ENCODE peak calls at places on chromosomes 5 and 9, in seven cellular contexts. H, J, Z, K, E, X and F are unnamed samples.

GRCh38 chr5:115186794-115187193 is 17.1 kb upstream of the TRIM36 start:
- DNase-seq in H (no peak), J (no peak), Z (no peak), K (no peak), E (no peak), X (no peak), F (peak)

GRCh38 chr9:35267716-35268115 is 105.9 kb downstream of the UNC13B start:
- DNase-seq in H (peak), J (no peak), Z (no peak), K (no peak), E (no peak), X (no peak), F (peak)

GRCh38 chr9:7935666-7936065 is 136.1 kb upstream of the DMAC1 start:
- DNase-seq in H (no peak), J (no peak), Z (peak), K (no peak), E (no peak), X (no peak), F (no peak)

GRCh38 chr5:110048508-110048907 is 358.8 kb downstream of the MAN2A1 start:
- DNase-seq in H (no peak), J (no peak), Z (no peak), K (no peak), E (no peak), X (no peak), F (no peak)

GRCh38 chr5:982377-983237 is 26.0 kb upstream of the NKD2 start:
- DNase-seq in H (no peak), J (peak), Z (no peak), K (no peak), E (no peak), X (no peak), F (no peak)

GRCh38 chr5:78112931-78113330 is 181.6 kb downstream of the AP3B1 start:
- DNase-seq in H (no peak), J (no peak), Z (no peak), K (no peak), E (no peak), X (no peak), F (no peak)

GRCh38 chr9:84670106-84670800 is 724 bp downstream of the NTRK2 start:
- DNase-seq in H (no peak), J (no peak), Z (no peak), K (no peak), E (no peak), X (no peak), F (peak)

GRCh38 chr5:174096619-174097018 is 51.1 kb downstream of the NSG2 start:
- DNase-seq in H (no peak), J (no peak), Z (no peak), K (no peak), E (no peak), X (no peak), F (no peak)

GRCh38 chr5:107864793-107865192 is 194.1 kb upstream of the EFNA5 start:
- DNase-seq in H (no peak), J (no peak), Z (peak), K (no peak), E (no peak), X (no peak), F (no peak)

GRCh38 chr9:124190761-124191160 is 67.0 kb upstream of the NEK6 start:
- DNase-seq in H (no peak), J (no peak), Z (no peak), K (peak), E (no peak), X (no peak), F (no peak)

GRCh38 chr5:6758201-6758600 is 45.0 kb downstream of the TENT4A start:
- DNase-seq in H (no peak), J (no peak), Z (no peak), K (no peak), E (no peak), X (no peak), F (no peak)

GRCh38 chr9:749712-750111 is 91.8 kb upstream of the DMRT1 start:
- DNase-seq in H (no peak), J (no peak), Z (peak), K (no peak), E (no peak), X (peak), F (no peak)

GRCh38 chr9:5626727-5627634 is 1.9 kb upstream of the RIC1 start:
- DNase-seq in H (peak), J (no peak), Z (peak), K (no peak), E (peak), X (peak), F (peak)

GRCh38 chr5:17604951-17605350 is 968 bp downstream of the TAF11L11 start:
- DNase-seq in H (no peak), J (no peak), Z (no peak), K (no peak), E (no peak), X (no peak), F (no peak)
- H3K4me3 ChIP-seq in H (no peak), J (no peak), Z (no peak), K (no peak), E (no peak), X (no peak), F (no peak)

GRCh38 chr5:66602621-66603020 is 6.4 kb downstream of the MAST4 start:
- DNase-seq in H (no peak), J (no peak), Z (no peak), K (no peak), E (no peak), X (no peak), F (no peak)

GRCh38 chr5:66595877-66596790 is at the start of gene MAST4:
- DNase-seq in H (peak), J (peak), Z (peak), K (peak), E (peak), X (peak), F (peak)

DNA sequence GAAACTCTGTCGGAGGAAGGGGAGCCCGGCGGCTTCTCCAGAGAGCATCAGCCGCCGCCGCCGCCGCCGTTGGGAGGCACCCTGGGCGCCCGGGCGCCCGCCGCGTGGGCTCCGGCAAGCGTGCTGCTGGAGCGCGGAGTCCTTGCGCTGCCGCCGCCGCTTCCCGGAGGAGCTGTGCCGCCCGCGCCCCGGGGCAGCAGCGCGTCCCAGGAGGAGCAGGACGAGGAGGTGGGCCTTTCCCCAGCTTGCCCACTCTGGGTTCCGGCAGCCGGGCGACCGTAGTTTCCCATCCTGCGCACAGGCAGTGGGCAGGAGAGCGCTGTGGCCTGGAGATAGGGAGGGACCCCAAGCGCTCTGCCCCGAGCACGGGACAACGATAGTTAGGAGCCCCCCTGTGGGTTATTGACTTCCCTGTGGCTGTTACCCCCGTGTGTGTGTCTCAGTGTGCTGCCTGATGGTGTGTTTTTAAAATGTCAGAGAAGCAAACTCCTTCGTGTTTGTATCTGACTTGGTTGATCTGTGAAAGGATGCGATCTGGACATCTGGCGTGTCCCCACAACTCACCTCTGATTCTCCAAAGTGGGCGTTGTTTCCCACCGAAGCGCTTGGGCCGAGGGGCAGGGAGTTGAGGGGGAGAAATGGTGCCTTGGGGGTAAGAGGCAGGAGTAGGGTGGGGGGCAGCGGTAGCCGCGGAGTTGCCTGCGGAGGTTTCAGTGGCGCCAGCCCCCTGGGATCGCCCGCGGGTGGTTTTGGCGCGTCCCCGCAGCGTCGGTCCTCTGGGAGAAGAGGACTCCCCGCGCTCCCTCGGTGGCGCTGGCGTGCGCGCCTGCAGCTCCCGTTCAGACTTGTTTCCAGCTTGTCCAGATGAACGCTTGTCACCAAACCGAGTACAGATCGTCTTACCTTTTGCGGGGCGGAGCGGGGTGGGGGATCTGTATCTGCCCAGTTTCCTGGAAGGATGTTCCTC is 881 bp downstream of the MAST4 start:
- DNase-seq in H (peak), J (peak), Z (peak), K (peak), E (no peak), X (no peak), F (peak)
- TF ChIP-seq CTCF in H (no peak), J (no peak), Z (peak), K (no peak), E (no peak), X (no peak), F (peak)

DNA sequence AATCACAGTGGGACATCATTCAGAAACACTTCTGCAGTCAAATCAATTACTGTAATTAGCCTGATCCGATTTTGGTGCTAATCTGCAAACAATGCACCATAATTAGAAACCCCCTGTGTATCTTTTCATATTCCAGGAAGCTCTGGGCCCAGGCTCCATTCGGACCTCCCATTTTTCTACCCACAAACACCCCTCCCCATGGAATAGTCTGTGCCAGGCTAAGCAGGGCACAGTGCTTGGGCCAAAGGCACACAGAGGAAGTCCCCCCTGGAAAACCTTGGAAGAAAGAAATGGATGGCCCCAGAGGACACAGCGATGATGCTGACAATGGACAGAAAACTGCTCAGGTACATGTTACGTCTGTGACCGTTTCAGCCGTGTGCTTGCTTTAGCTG is 129.1 kb upstream of the PANK3 start:
- DNase-seq in H (no peak), J (no peak), Z (no peak), K (no peak), E (no peak), X (no peak), F (no peak)
- H3K4me3 ChIP-seq in H (no peak), J (no peak), Z (no peak), K (no peak), E (no peak), X (no peak), F (no peak)

DNA sequence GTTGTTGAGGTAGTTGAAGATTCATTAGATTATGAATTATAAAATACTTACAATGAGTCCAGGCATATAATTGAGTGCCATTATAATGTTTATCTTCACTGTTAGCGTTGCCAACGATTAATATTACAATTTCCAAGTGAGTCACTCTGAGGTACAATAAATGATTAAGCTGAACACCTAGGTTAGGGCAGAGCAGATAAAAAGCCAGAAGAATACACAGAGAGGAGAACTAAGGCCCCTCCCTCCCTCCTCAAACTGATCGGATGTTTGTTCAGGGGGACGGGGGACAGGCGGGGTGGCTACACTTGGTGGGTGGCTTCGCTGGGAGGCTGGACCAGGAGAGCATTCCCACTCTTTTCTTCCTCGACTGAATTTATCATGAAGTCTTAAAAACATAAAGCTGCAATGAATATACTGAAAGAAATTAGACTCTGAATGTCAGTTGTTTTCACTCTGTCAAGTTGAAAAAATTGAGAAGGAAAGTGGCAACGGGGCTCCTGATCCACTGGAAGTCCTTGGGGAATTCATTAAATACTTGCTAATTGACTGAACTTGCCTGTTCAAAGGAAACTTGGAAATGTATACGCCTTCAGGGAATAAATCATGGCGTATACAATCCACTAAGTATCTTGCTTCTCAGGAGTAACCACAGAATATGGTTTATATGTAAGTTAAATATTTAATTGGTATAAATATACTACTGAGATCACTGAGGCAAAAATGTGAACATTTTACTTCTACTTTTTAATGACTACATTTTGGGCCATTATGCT is 198.1 kb downstream of the TSSK1B start:
- DNase-seq in H (no peak), J (no peak), Z (no peak), K (no peak), E (no peak), X (no peak), F (peak)
- TF ChIP-seq CTCF in H (no peak), J (no peak), Z (no peak), K (no peak), E (no peak), X (no peak), F (no peak)

DNA sequence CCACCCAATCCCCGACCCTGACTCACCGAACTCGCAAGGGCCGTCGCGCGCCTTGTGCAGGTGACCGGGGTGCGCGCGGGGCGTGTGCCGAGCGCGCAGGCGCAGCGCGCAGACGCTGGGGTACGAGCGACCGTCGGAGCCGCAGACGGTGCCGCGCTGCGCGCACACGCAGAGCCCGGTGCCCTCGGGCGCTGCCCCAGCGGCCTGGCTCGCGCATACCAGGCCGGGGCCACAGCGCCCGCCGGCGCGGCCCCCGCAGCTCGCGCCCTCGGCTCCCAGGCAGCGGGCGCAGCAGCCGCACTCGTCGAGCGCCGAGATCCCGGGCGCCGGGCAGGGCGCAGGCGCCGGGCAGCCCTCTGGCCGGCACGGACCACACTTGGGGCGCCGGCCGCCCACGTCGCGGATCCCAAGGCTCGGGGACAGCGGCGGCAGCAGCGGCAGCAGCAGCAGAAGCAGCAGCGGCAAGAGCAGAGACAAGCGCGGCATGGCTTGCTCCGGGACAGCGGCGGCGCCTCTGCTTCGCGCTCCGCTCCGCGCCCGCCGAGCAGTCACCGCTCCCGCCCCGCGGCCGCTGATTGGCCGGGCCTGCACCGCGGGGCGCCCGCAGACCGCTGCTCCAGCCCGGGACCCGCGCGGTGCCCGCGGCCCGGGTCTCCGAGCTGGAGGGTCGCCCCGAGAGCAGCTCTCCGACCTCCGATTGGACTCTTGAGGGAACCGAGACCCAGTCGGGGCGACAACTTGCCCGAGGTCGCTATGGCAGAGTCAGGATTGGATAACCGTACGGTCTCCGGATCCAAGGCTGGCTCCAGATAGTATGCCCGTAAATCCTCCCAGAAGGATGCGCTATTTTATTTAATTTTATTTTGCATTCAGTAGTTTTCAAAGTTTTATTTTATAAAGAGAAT is at the start of gene IGFBPL1:
- DNase-seq in H (no peak), J (peak), Z (no peak), K (no peak), E (no peak), X (no peak), F (peak)
- H3K4me3 ChIP-seq in H (peak), J (peak), Z (peak), K (peak), E (peak), X (peak), F (no peak)

DNA sequence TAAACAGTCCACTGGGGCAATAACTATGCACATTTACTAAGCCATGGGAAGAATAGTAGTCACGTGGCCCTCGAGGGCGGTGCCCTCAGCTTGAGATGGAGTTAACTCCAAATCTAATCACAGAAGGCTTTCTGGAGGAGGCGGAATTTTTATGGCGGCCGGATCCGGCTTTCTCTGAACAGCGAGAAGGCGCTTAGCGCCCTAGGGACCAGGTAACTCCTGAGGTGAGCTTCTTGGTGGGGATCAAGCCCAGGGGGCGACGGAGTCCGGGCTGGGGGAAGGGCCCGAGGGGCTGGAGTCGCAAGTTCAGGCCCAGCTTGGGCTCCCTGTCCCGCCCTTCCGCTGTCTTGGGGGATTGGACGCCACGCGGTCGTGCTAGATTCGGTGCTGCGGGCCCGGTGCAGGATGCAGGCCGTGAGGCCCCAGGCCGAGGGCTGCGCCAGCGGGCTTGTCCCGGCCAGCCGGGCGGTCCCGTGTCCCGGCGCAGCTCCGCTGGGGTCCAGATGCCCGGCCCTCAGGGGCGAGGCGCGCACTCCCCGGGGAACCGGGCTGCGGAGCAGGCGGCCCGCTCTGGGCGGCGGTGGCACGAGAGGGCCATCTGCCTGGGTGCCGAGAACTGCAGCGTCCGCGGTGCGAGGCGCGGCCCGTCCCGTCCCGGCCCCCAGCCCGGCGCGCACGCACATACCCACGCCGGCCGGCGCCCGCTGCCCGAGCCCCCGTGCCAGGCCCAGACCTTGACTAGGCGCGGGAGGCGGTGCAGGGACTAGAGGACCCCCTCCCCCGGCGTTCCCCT is 1.7 kb upstream of the NSD1 start:
- DNase-seq in H (no peak), J (no peak), Z (no peak), K (peak), E (no peak), X (no peak), F (no peak)
- TF ChIP-seq CTCF in H (no peak), J (no peak), Z (no peak), K (no peak), E (no peak), X (no peak), F (no peak)

GRCh38 chr5:91144491-91145232 is 238.5 kb downstream of the ARRDC3 start:
- DNase-seq in H (no peak), J (no peak), Z (no peak), K (no peak), E (no peak), X (no peak), F (no peak)
- H3K4me3 ChIP-seq in H (no peak), J (no peak), Z (no peak), K (no peak), E (no peak), X (no peak), F (no peak)

GRCh38 chr5:175885813-175886212 is 14.4 kb downstream of the CPLX2 start:
- DNase-seq in H (peak), J (no peak), Z (peak), K (peak), E (no peak), X (no peak), F (no peak)
- TF ChIP-seq CTCF in H (no peak), J (no peak), Z (no peak), K (no peak), E (no peak), X (no peak), F (no peak)

GRCh38 chr9:13443380-13444271 is 164.1 kb upstream of the MPDZ start:
- DNase-seq in H (no peak), J (no peak), Z (no peak), K (no peak), E (no peak), X (no peak), F (no peak)
- H3K4me3 ChIP-seq in H (no peak), J (no peak), Z (no peak), K (no peak), E (no peak), X (no peak), F (no peak)